ENCODE peak calls at places on chromosomes 13 and 19, in five cellular contexts. K, Z, X, G and I are unnamed samples.

GRCh38 chr19:15198006-15198356 is 2.8 kb downstream of the NOTCH3 start:
- DNase-seq in G (no peak), X (no peak), Z (no peak), K (no peak), I (no peak)

GRCh38 chr19:49473868-49474544 is at the start of gene FLT3LG:
- DNase-seq in X (peak; percentile 88), K (peak; percentile 78), Z (peak; percentile 77), G (peak; percentile 55), I (peak; percentile 39)

GRCh38 chr19:38475176-38475575 is 41.7 kb downstream of the RYR1 start:
- DNase-seq in X (no peak), K (no peak), G (no peak), Z (no peak), I (no peak)

GRCh38 chr13:44142911-44143665 is 230.5 kb upstream of the SERP2 start:
- DNase-seq in X (no peak), K (no peak), G (peak; percentile 85), Z (no peak), I (peak; percentile 80)

GRCh38 chr19:47005873-47006272 is 13.8 kb upstream of the NPAS1 start:
- DNase-seq in X (no peak), K (no peak), G (no peak), Z (peak; percentile 45), I (no peak)

GRCh38 chr19:33879818-33880575 is 83.3 kb downstream of the KCTD15 start:
- DNase-seq in G (no peak), Z (no peak), K (no peak), X (no peak), I (no peak)

GRCh38 chr13:28347456-28348371 is 147.2 kb downstream of the FLT1 start:
- DNase-seq in Z (no peak), X (no peak), G (no peak), K (no peak), I (peak; percentile 46)

GRCh38 chr19:53057904-53058579 is 13.5 kb downstream of the ERVV-2 start:
- DNase-seq in X (no peak), G (peak; percentile 17), Z (peak; percentile 97), K (no peak), I (no peak)

GRCh38 chr13:39505151-39505550 is 97.8 kb downstream of the LHFPL6 start:
- DNase-seq in X (no peak), K (no peak), G (no peak), Z (no peak), I (no peak)

GRCh38 chr13:75788494-75788991 is 152.4 kb downstream of the LMO7 start:
- DNase-seq in X (no peak), K (peak; percentile 90), Z (no peak), G (peak; percentile 57), I (peak; percentile 55)

GRCh38 chr19:51779703-51780102 is 15.3 kb upstream of the FPR3 start:
- DNase-seq in K (no peak), G (no peak), Z (no peak), X (no peak), I (no peak)

GRCh38 chr13:110564472-110564985 is 3.0 kb upstream of the RAB20 start:
- DNase-seq in X (peak; percentile 18), K (no peak), Z (no peak), G (no peak), I (no peak)
- H3K4me3 ChIP-seq in X (no peak overlapping the region), K (no peak overlapping the region), Z (no peak overlapping the region), G (no peak overlapping the region), I (no peak overlapping the region)

DNA sequence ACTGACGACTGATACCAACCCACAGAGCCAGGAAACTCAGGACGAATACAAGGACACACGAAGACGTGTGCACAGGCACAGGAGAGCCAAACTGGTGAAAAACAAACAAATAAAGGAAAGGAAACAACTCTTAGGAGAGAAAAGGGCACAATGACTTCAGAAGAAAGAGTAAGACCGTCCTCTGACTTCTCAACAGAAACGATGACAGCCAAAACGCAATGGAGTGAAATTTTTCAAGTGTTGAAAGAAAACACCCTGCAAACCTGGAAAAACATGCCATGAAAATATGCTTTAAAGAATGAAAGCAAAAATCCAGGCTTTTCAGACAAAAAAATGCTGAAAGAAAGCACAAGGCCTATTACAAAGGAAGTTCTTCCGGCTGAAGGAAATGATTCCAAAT is 24.6 kb upstream of the PLPP2 start:
- DNase-seq in Z (no peak), K (no peak), X (no peak), G (no peak), I (no peak)
- H3K27ac ChIP-seq in Z (no peak overlapping the region), K (no peak overlapping the region), X (no peak overlapping the region), G (no peak overlapping the region), I (no peak overlapping the region)

GRCh38 chr13:32259116-32259515 is 56.0 kb downstream of the ZAR1L start:
- DNase-seq in G (no peak), K (no peak), X (no peak), Z (peak; percentile 49), I (no peak)
- TF ChIP-seq CTCF in G (peak; percentile 16), K (peak; percentile 3), X (no peak), Z (peak; percentile 30), I (peak; percentile 42)

GRCh38 chr13:99278199-99278598 is 20.0 kb upstream of the GPR18 start:
- DNase-seq in X (no peak), K (no peak), G (no peak), Z (no peak), I (no peak)

GRCh38 chr13:99278843-99279242 is 20.7 kb upstream of the GPR18 start:
- DNase-seq in X (no peak), K (no peak), G (no peak), Z (no peak), I (no peak)

GRCh38 chr13:99276706-99277105 is 18.5 kb upstream of the GPR18 start:
- DNase-seq in K (no peak), X (no peak), G (no peak), Z (peak; percentile 71), I (no peak)

GRCh38 chr13:99280166-99280565 is 22.0 kb upstream of the GPR18 start:
- DNase-seq in K (no peak), G (peak; percentile 24), X (no peak), Z (no peak), I (peak; percentile 42)

GRCh38 chr13:99277629-99278028 is 19.4 kb upstream of the GPR18 start:
- DNase-seq in X (no peak), G (peak; percentile 40), K (no peak), Z (no peak), I (no peak)
- H3K4me3 ChIP-seq in X (no peak overlapping the region), G (no peak overlapping the region), K (no peak overlapping the region), Z (no peak overlapping the region), I (no peak overlapping the region)

GRCh38 chr19:55486971-55487883 is 1.0 kb upstream of the SSC5D start:
- DNase-seq in X (peak; percentile 88), Z (no peak), K (peak; percentile 98), G (peak; percentile 67), I (peak; percentile 88)
- H3K27ac ChIP-seq in X (peak overlapping the region; percentile 85), Z (peak overlapping the region; percentile 66), K (peak overlapping the region; percentile 96), G (no peak overlapping the region), I (peak overlapping the region; percentile 84)

GRCh38 chr13:79341202-79341601 is 64.9 kb downstream of the RBM26 start:
- DNase-seq in X (no peak), G (no peak), K (no peak), Z (no peak), I (no peak)

GRCh38 chr13:79336971-79337370 is 69.1 kb downstream of the RBM26 start:
- DNase-seq in K (no peak), X (no peak), Z (no peak), G (no peak), I (no peak)

GRCh38 chr13:79346300-79346914 is 59.6 kb downstream of the RBM26 start:
- DNase-seq in Z (no peak), K (no peak), G (no peak), X (no peak), I (no peak)

GRCh38 chr13:79338343-79338742 is 67.7 kb downstream of the RBM26 start:
- DNase-seq in X (no peak), G (no peak), K (no peak), Z (no peak), I (no peak)

GRCh38 chr13:79340490-79340889 is 65.6 kb downstream of the RBM26 start:
- DNase-seq in G (no peak), K (peak; percentile 4), X (no peak), Z (no peak), I (no peak)
- TF ChIP-seq CTCF in G (no peak), K (no peak), X (no peak), Z (peak; percentile 26), I (no peak)